ENCODE peak calls at places on chromosomes 13 and 19, in four cellular contexts. One of them, this sample, is unnamed.

GRCh38 chr13:34897220-34897619 is 44.9 kb upstream of the NBEA start:
- DNase-seq in GM23248: peak; percentile 27
- DNase-seq in keratinocyte: no peak
- DNase-seq in neural progenitor cell: no peak
- DNase-seq in this sample: no peak

GRCh38 chr19:41373993-41374392 is 2.3 kb upstream of the TMEM91 start:
- DNase-seq in GM23248: peak; percentile 85
- DNase-seq in keratinocyte: no peak
- DNase-seq in neural progenitor cell: no peak
- DNase-seq in this sample: peak; percentile 93

GRCh38 chr13:45627656-45628055 is 12.1 kb upstream of the ERICH6B start:
- DNase-seq in neural progenitor cell: no peak
- DNase-seq in GM23248: no peak
- DNase-seq in keratinocyte: no peak
- DNase-seq in this sample: no peak

GRCh38 chr19:57830071-57830602 is at the start of gene ZNF587B:
- DNase-seq in neural progenitor cell: peak; percentile 95
- DNase-seq in GM23248: peak; percentile 64
- DNase-seq in keratinocyte: peak; percentile 61
- DNase-seq in this sample: peak; percentile 57

GRCh38 chr19:10288662-10289166 is 1.0 kb upstream of the ICAM5 start:
- DNase-seq in keratinocyte: no peak
- DNase-seq in neural progenitor cell: peak; percentile 76
- DNase-seq in GM23248: peak; percentile 80
- DNase-seq in this sample: peak; percentile 49

GRCh38 chr19:42628411-42629135 is 33.8 kb upstream of the CEACAM8 start:
- DNase-seq in GM23248: peak; percentile 26
- DNase-seq in keratinocyte: no peak
- DNase-seq in neural progenitor cell: no peak
- DNase-seq in this sample: no peak

GRCh38 chr19:46288896-46289588 is 7.8 kb upstream of the HIF3A start:
- DNase-seq in GM23248: peak; percentile 93
- DNase-seq in keratinocyte: peak; percentile 97
- DNase-seq in neural progenitor cell: no peak
- DNase-seq in this sample: peak; percentile 90

GRCh38 chr19:11363881-11364280 is 8.6 kb downstream of the PLPPR2 start:
- DNase-seq in keratinocyte: no peak
- DNase-seq in neural progenitor cell: no peak
- DNase-seq in GM23248: no peak
- DNase-seq in this sample: no peak

GRCh38 chr13:91375119-91375729 is 23.2 kb upstream of the GPC5 start:
- DNase-seq in GM23248: peak; percentile 39
- DNase-seq in neural progenitor cell: no peak
- DNase-seq in keratinocyte: no peak
- DNase-seq in this sample: no peak

GRCh38 chr13:31090921-31091624 is 70.6 kb downstream of the HSPH1 start:
- DNase-seq in keratinocyte: no peak
- DNase-seq in GM23248: no peak
- DNase-seq in neural progenitor cell: no peak
- DNase-seq in this sample: peak; percentile 22

GRCh38 chr19:32130241-32130753 is 215.1 kb upstream of the ZNF507 start:
- DNase-seq in neural progenitor cell: no peak
- DNase-seq in keratinocyte: no peak
- DNase-seq in GM23248: no peak
- DNase-seq in this sample: no peak

GRCh38 chr19:48745208-48745995 is 1.3 kb downstream of the IZUMO1 start:
- DNase-seq in keratinocyte: no peak
- DNase-seq in neural progenitor cell: peak; percentile 84
- DNase-seq in GM23248: peak; percentile 90
- DNase-seq in this sample: peak; percentile 56

GRCh38 chr19:33397536-33398360 is 24.2 kb downstream of the CEBPG start:
- DNase-seq in keratinocyte: no peak
- DNase-seq in neural progenitor cell: peak; percentile 66
- DNase-seq in GM23248: no peak
- DNase-seq in this sample: no peak

GRCh38 chr19:48752511-48753365 is at the start of gene FUT1:
- DNase-seq in neural progenitor cell: peak; percentile 89
- DNase-seq in GM23248: peak; percentile 39
- DNase-seq in keratinocyte: peak; percentile 48
- DNase-seq in this sample: no peak

GRCh38 chr13:35475960-35476943 is at the start of gene MAB21L1:
- DNase-seq in keratinocyte: no peak
- DNase-seq in neural progenitor cell: peak; percentile 81
- DNase-seq in GM23248: peak; percentile 89
- DNase-seq in this sample: peak; percentile 63

GRCh38 chr19:8145969-8146368 is 3.4 kb downstream of the FBN3 start:
- DNase-seq in neural progenitor cell: peak; percentile 26
- DNase-seq in GM23248: no peak
- DNase-seq in keratinocyte: no peak
- DNase-seq in this sample: no peak

GRCh38 chr13:35857769-35858168 is 273.4 kb downstream of the DCLK1 start:
- DNase-seq in neural progenitor cell: peak; percentile 71
- DNase-seq in GM23248: no peak
- DNase-seq in keratinocyte: no peak
- DNase-seq in this sample: no peak

GRCh38 chr19:7522923-7523667 is 671 bp downstream of the MCOLN1 start:
- DNase-seq in GM23248: peak; percentile 70
- DNase-seq in keratinocyte: no peak
- DNase-seq in neural progenitor cell: peak; percentile 42
- DNase-seq in this sample: no peak

GRCh38 chr13:29621401-29621800 is 25.9 kb upstream of the SLC7A1 start:
- DNase-seq in neural progenitor cell: no peak
- DNase-seq in GM23248: peak; percentile 69
- DNase-seq in keratinocyte: peak; percentile 23
- DNase-seq in this sample: no peak

GRCh38 chr13:21639604-21640003 is 31.3 kb upstream of the FGF9 start:
- DNase-seq in keratinocyte: no peak
- DNase-seq in neural progenitor cell: peak; percentile 75
- DNase-seq in GM23248: no peak
- DNase-seq in this sample: no peak

GRCh38 chr19:15860522-15860921 is 37.4 kb downstream of the CYP4F2 start:
- DNase-seq in keratinocyte: no peak
- DNase-seq in neural progenitor cell: no peak
- DNase-seq in GM23248: no peak
- DNase-seq in this sample: no peak
- H3K4me2 ChIP-seq in keratinocyte: no peak overlapping the region
- H3K4me2 ChIP-seq in neural progenitor cell: no peak overlapping the region
- H3K4me2 ChIP-seq in GM23248: no peak overlapping the region
- H3K4me2 ChIP-seq in this sample: no peak overlapping the region

GRCh38 chr19:43956827-43957226 is 5.8 kb downstream of the ZNF221 start:
- DNase-seq in GM23248: no peak
- DNase-seq in neural progenitor cell: no peak
- DNase-seq in keratinocyte: no peak
- DNase-seq in this sample: no peak
- H3K9me3 ChIP-seq in GM23248: no peaks in the 10 kb centered on the region
- H3K9me3 ChIP-seq in neural progenitor cell: peaks cover 14% of the 10 kb centered on the region
- H3K9me3 ChIP-seq in keratinocyte: peaks cover 9% of the 10 kb centered on the region
- H3K9me3 ChIP-seq in this sample: no peaks in the 10 kb centered on the region

GRCh38 chr19:47445527-47445926 is 26.2 kb downstream of the SLC8A2 start:
- DNase-seq in neural progenitor cell: no peak
- DNase-seq in GM23248: no peak
- DNase-seq in keratinocyte: no peak
- DNase-seq in this sample: no peak
- H3K4me2 ChIP-seq in neural progenitor cell: peak overlapping the region; percentile 47
- H3K4me2 ChIP-seq in GM23248: no peak overlapping the region
- H3K4me2 ChIP-seq in keratinocyte: peak overlapping the region; percentile 37
- H3K4me2 ChIP-seq in this sample: no peak overlapping the region

GRCh38 chr19:37160153-37160552 is 12.3 kb downstream of the ZNF585A start:
- DNase-seq in keratinocyte: no peak
- DNase-seq in GM23248: no peak
- DNase-seq in neural progenitor cell: no peak
- DNase-seq in this sample: no peak
- H3K9me3 ChIP-seq in keratinocyte: peaks cover 4% of the 10 kb centered on the region
- H3K9me3 ChIP-seq in GM23248: peaks cover 2% of the 10 kb centered on the region
- H3K9me3 ChIP-seq in neural progenitor cell: peaks cover 15% of the 10 kb centered on the region
- H3K9me3 ChIP-seq in this sample: no peaks in the 10 kb centered on the region

DNA sequence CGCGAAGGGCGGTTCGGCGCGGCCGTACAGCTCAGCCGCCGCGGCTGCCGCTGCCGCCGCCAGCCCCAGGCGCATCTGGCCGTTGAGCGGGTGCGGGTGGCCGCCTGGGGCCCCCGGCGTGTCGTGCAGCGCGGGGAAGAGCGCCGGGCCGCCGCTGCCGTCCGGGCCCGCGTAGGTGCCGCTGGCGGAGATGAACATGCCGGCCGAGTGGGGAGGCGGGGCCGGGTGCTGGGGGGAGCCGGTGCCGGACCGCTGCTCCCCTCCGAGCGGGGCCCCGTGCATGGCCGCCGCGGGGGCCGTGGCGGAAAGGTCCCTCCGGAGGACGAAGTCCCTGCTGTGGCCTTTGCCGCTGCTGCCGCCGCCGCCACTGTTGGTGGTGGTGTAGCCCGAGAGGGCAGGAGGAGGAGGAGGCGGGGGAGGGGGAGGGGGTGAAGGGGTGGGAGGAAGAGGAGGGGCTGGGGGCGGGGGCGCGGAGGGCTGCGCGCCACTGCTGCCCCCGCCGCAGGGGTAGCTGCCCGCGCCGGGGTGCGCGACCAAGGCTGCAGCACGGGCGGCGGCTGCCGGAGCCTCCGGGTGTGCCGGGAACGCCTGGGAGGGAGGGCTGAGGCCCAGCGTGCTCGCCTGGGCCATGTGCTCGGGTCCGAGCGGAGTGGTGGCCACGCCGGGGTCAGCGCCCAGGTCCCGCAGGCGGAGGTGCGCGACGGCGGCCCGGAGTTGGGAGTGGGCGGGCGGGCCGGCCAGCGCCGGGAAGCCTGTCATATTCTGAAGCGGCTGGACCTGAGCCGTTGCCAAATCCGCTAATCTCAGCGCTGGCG is 599 bp downstream of the ZIC5 start:
- DNase-seq in GM23248: peak; percentile 28
- DNase-seq in keratinocyte: no peak
- DNase-seq in neural progenitor cell: peak; percentile 87
- DNase-seq in this sample: no peak
- H3K4me2 ChIP-seq in GM23248: no peak overlapping the region
- H3K4me2 ChIP-seq in keratinocyte: no peak overlapping the region
- H3K4me2 ChIP-seq in neural progenitor cell: peak overlapping the region; percentile 79
- H3K4me2 ChIP-seq in this sample: peak overlapping the region; percentile 25